ENCODE peak calls at places on chromosomes 16 and 17, in ten cellular contexts. A is K562; T is fibroblast of lung; S is stomach; M is GM23248; C is esophagus squamous epithelium; J is colonic mucosa; I is neuronal stem cell; W is CD4-positive, alpha-beta T cell; L is brain microvascular endothelial cell. Z is an unnamed sample.

GRCh38 chr17:68854509-68854908 is 100.7 kb downstream of the ABCA8 start:
- DNase-seq in S (no peak), C (no peak), M (no peak), I (no peak), W (no peak), J (no peak), L (no peak), A (no peak), T (no peak), Z (no peak)

GRCh38 chr16:14309906-14310305 is 238.8 kb downstream of the MRTFB start:
- DNase-seq in A (peak), S (no peak), I (no peak), M (peak), C (no peak), T (peak), J (no peak), L (peak), W (no peak), Z (no peak)

GRCh38 chr16:29908719-29909220 is 8.5 kb downstream of the ASPHD1 start:
- DNase-seq in J (no peak), C (no peak), I (no peak), M (no peak), A (no peak), S (no peak), W (no peak), L (no peak), T (no peak), Z (no peak)

GRCh38 chr17:52148969-52149351 is 9.6 kb downstream of the CA10 start:
- DNase-seq in I (no peak), C (no peak), A (no peak), W (no peak), M (no peak), J (no peak), T (no peak), L (no peak), S (no peak), Z (no peak)

GRCh38 chr17:59761385-59762021 is 54.0 kb downstream of the VMP1 start:
- DNase-seq in A (no peak), M (peak), C (no peak), W (no peak), S (no peak), J (no peak), T (peak), I (peak), L (peak), Z (no peak)

GRCh38 chr17:71966055-71966454 is 154.8 kb upstream of the SOX9 start:
- DNase-seq in S (no peak), W (no peak), L (no peak), T (no peak), C (no peak), J (no peak), A (no peak), M (no peak), I (no peak), Z (no peak)

GRCh38 chr17:77257596-77258458 is 117.1 kb downstream of the SEC14L1 start:
- DNase-seq in W (no peak), M (no peak), J (no peak), L (no peak), A (no peak), I (no peak), S (no peak), T (no peak), C (no peak), Z (no peak)

GRCh38 chr16:1909661-1910231 is 8.5 kb downstream of the HS3ST6 start:
- DNase-seq in T (no peak), A (no peak), W (no peak), I (no peak), S (no peak), C (no peak), M (no peak), J (peak), L (no peak), Z (no peak)

GRCh38 chr16:50671644-50672260 is 9.4 kb downstream of the SNX20 start:
- DNase-seq in T (peak), J (peak), M (no peak), W (no peak), I (no peak), C (no peak), L (peak), A (peak), S (no peak), Z (no peak)

GRCh38 chr16:90046971-90047713 is 27.9 kb upstream of the DBNDD1 start:
- DNase-seq in T (peak), C (no peak), J (no peak), S (peak), M (peak), A (peak), W (no peak), I (no peak), L (no peak), Z (no peak)

GRCh38 chr17:42313389-42313772 is 25.1 kb downstream of the STAT5A start:
- DNase-seq in T (no peak), S (no peak), L (no peak), C (no peak), A (peak), W (no peak), J (no peak), I (no peak), M (no peak), Z (no peak)

GRCh38 chr17:42315402-42316156 is 27.3 kb downstream of the STAT5A start:
- DNase-seq in I (no peak), A (peak), S (no peak), J (no peak), W (no peak), L (no peak), C (no peak), M (no peak), T (no peak), Z (no peak)

GRCh38 chr17:42312035-42312284 is 23.7 kb downstream of the STAT5A start:
- DNase-seq in I (no peak), A (no peak), C (no peak), L (no peak), M (no peak), J (no peak), S (no peak), W (no peak), T (no peak), Z (no peak)

GRCh38 chr17:42312285-42313130 is 24.2 kb downstream of the STAT5A start:
- DNase-seq in T (peak), M (peak), C (no peak), W (peak), L (peak), A (peak), J (peak), I (peak), S (peak), Z (peak)

DNA sequence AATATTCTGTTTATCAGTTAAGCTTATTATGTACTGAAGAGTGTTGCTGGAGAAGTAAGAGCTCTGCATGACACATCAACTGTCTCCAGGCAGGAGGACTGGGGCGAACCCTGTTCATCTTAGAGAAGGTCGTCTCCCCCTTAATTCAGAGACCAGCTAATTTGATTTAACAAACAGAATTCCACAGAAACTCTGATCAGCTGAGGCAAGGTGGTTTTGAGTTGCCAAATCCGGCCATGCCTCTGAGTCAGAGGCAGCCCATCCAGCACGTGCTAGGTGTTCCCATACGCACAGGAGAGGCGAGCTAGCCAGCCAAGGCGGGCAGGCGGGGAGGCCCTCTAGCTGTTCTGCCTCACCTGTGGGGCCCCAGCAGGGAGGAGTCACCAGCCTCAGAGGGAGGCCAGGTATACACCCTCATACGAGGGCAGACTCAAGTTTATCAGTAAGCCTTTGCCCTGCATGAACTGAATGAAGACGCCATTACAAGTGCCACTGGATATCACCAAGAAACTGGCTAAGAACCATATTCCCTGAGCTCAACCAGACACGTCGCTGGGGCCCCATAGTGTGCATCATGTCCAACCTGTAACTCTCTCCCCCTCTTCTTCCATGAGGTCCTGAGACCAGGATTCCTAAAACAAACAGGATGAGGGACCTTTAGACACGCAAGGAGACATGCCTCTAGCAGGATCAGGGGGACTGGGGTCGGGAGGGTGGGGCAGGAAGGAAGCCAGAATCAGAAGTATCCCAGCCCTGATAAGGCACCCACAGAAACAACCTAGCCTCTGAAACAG is 25.7 kb downstream of the STAT5A start:
- DNase-seq in J (no peak), M (no peak), S (no peak), C (no peak), A (peak), W (no peak), I (no peak), T (no peak), L (no peak), Z (no peak)
- H3K27ac ChIP-seq in J (no peak), M (no peak), S (no peak), C (peak), A (peak), W (peak), I (no peak), T (no peak), L (no peak), Z (no peak)

GRCh38 chr16:75502916-75503605 is 7.8 kb upstream of the CHST6 start:
- DNase-seq in L (no peak), A (no peak), T (no peak), I (no peak), M (no peak), W (no peak), C (no peak), S (no peak), J (no peak), Z (no peak)
- H3K27ac ChIP-seq in L (no peak), A (no peak), T (no peak), I (no peak), M (no peak), W (no peak), C (no peak), S (no peak), J (no peak), Z (no peak)

DNA sequence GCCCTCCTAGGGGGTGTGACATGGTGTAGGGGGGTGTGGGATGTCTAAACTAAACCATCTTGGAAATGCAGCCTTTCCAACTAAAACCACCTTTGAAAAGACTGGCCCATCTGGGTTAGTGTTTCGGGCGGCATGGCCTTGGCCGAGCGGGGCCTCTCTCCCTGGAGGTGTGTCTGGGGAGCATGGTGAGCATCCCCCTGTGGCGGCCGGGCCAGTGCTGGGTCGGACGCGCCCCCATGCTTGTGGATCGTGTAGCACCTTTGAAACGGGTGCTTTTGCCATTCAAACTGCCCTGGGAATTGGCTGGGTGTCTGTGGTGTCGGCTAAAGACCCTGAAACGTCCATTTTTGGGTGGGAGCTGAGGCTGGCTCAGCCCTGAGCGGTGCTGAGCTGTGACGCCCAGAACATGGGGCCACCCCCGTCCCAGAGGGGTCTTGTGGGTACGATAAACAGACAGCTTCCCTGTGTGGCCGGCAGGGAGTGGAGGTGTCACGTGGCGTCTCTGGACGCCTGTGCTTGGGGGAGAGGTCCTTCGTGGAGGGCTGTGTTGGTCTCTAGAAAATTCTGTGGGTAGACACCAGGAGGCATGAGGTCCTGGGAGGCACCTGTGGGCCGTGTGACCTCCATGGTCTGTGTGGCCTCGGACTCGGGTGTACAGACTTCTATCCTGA is 6.3 kb downstream of the METRNL start:
- DNase-seq in C (no peak), T (no peak), S (no peak), L (no peak), M (peak), A (no peak), W (no peak), J (no peak), I (no peak), Z (no peak)
- H3K27ac ChIP-seq in C (peak), T (peak), S (no peak), L (no peak), M (peak), A (no peak), W (no peak), J (no peak), I (no peak), Z (no peak)

GRCh38 chr16:11202260-11203091 is 53.5 kb downstream of the SOCS1 start:
- DNase-seq in T (peak), M (peak), C (no peak), A (no peak), I (no peak), J (no peak), S (no peak), W (no peak), L (peak), Z (no peak)
- H3K27ac ChIP-seq in T (peak), M (peak), C (no peak), A (peak), I (no peak), J (no peak), S (no peak), W (no peak), L (peak), Z (no peak)

GRCh38 chr17:18980682-18981384 is 23.7 kb downstream of the FAM83G start:
- DNase-seq in I (no peak), C (no peak), W (no peak), L (peak), S (no peak), A (no peak), T (no peak), J (no peak), M (peak), Z (no peak)
- H3K27ac ChIP-seq in I (peak), C (no peak), W (no peak), L (no peak), S (peak), A (no peak), T (peak), J (peak), M (peak), Z (no peak)

Z was measured in caudate nucleus.